ENCODE peak calls at places on chromosomes 11 and 22, in six cellular contexts. H is GM12865, P is lower lobe of right lung, S is choroid plexus epithelial cell, Y is thoracic aorta, K is endothelial cell. F is an unnamed sample.

GRCh38 chr11:952406-953385 is 27.0 kb downstream of the AP2A2 start:
- DNase-seq in S (peak; percentile 67), P (no peak), Y (no peak), H (no peak), K (no peak), F (no peak)

GRCh38 chr11:44764583-44764982 is 37.8 kb downstream of the TSPAN18 start:
- DNase-seq in K (no peak), S (no peak), H (no peak), Y (no peak), P (no peak), F (no peak)

GRCh38 chr11:32794439-32794838 is at the start of gene CCDC73:
- DNase-seq in K (no peak), S (no peak), H (no peak), P (no peak), Y (no peak), F (no peak)

GRCh38 chr11:96384156-96384555 is 5.6 kb downstream of the CCDC82 start:
- DNase-seq in P (no peak), S (no peak), Y (no peak), H (no peak), K (no peak), F (no peak)

GRCh38 chr22:46917702-46918101 is 155.3 kb downstream of the TBC1D22A start:
- DNase-seq in H (no peak), S (no peak), Y (no peak), K (no peak), P (no peak), F (no peak)

GRCh38 chr11:78587446-78587845 is 12.8 kb upstream of the NARS2 start:
- DNase-seq in P (no peak), H (no peak), K (no peak), Y (no peak), S (no peak), F (no peak)

GRCh38 chr11:109597336-109597735 is 175.3 kb downstream of the C11orf87 start:
- DNase-seq in S (no peak), H (no peak), K (no peak), Y (no peak), P (no peak), F (no peak)

GRCh38 chr22:41925783-41926460 is 684 bp downstream of the TNFRSF13C start:
- DNase-seq in H (peak; percentile 88), K (peak; percentile 89), Y (no peak), P (peak; percentile 76), S (peak; percentile 40), F (peak; percentile 63)

GRCh38 chr11:30346068-30346688 is 23.3 kb downstream of the ARL14EP start:
- DNase-seq in Y (no peak), P (no peak), S (peak; percentile 79), K (peak; percentile 22), H (peak; percentile 70), F (peak; percentile 24)

GRCh38 chr22:35596821-35597220 is 20.3 kb downstream of the MB start:
- DNase-seq in Y (no peak), H (no peak), S (no peak), P (no peak), K (no peak), F (no peak)

GRCh38 chr11:67312187-67313021 is 9.1 kb downstream of the SSH3 start:
- DNase-seq in K (no peak), Y (no peak), S (no peak), H (no peak), P (peak; percentile 67), F (no peak)

GRCh38 chr11:66119348-66120133 is 49.5 kb downstream of the PACS1 start:
- DNase-seq in H (no peak), P (no peak), Y (no peak), K (no peak), S (peak; percentile 96), F (no peak)

GRCh38 chr22:41831383-41831782 is 1.5 kb upstream of the SREBF2 start:
- DNase-seq in S (no peak), H (peak; percentile 30), Y (no peak), K (no peak), P (no peak), F (peak; percentile 37)

GRCh38 chr11:61095022-61095421 is 7.3 kb upstream of the CD5 start:
- DNase-seq in P (no peak), S (no peak), K (no peak), Y (no peak), H (peak; percentile 62), F (no peak)

GRCh38 chr11:44628730-44629361 is 63.4 kb downstream of the CD82 start:
- DNase-seq in K (no peak), Y (no peak), P (no peak), S (no peak), H (no peak), F (no peak)

GRCh38 chr11:72413914-72414628 is 20.3 kb downstream of the CLPB start:
- DNase-seq in H (peak; percentile 87), K (peak; percentile 80), P (peak; percentile 91), Y (peak; percentile 60), S (peak; percentile 82), F (peak; percentile 83)

GRCh38 chr22:38788417-38788816 is 5.5 kb downstream of the DNAL4 start:
- DNase-seq in S (peak; percentile 94), K (no peak), Y (peak; percentile 28), P (no peak), H (no peak), F (no peak)

GRCh38 chr11:66004186-66004585 is 1.9 kb downstream of the BANF1 start:
- DNase-seq in S (no peak), P (no peak), H (no peak), K (no peak), Y (no peak), F (no peak)

GRCh38 chr22:38715176-38715764 is 9.5 kb downstream of the GTPBP1 start:
- DNase-seq in P (no peak), K (no peak), H (no peak), Y (no peak), S (no peak), F (no peak)

GRCh38 chr11:126392638-126393023 is 37.1 kb downstream of the ST3GAL4 start:
- DNase-seq in K (no peak), P (no peak), H (no peak), S (no peak), Y (no peak), F (no peak)

GRCh38 chr11:76707293-76707825 is 36.8 kb upstream of the LRRC32 start:
- DNase-seq in Y (no peak), H (no peak), P (no peak), K (no peak), S (no peak), F (no peak)

GRCh38 chr11:1077033-1077416 is 2.4 kb downstream of the MUC2 start:
- DNase-seq in K (no peak), P (peak; percentile 32), S (no peak), H (no peak), Y (no peak), F (no peak)

GRCh38 chr22:36358533-36359171 is 29.1 kb downstream of the MYH9 start:
- DNase-seq in K (no peak), P (no peak), S (peak; percentile 44), Y (no peak), H (no peak), F (no peak)

GRCh38 chr11:35911616-35912165 is 32.2 kb upstream of the LDLRAD3 start:
- DNase-seq in Y (no peak), K (no peak), S (peak; percentile 49), H (peak; percentile 44), P (no peak), F (no peak)

GRCh38 chr11:5366856-5367255 is 15.5 kb downstream of the OR51B6 start:
- DNase-seq in S (no peak), P (no peak), H (no peak), K (no peak), Y (no peak), F (no peak)

GRCh38 chr11:5367461-5368074 is 16.0 kb upstream of the OR51M1 start:
- DNase-seq in Y (no peak), S (peak; percentile 77), K (no peak), H (no peak), P (no peak), F (no peak)

GRCh38 chr11:5368502-5369043 is 15.0 kb upstream of the OR51M1 start:
- DNase-seq in H (no peak), S (no peak), P (no peak), K (no peak), Y (no peak), F (no peak)

GRCh38 chr11:5364214-5364613 is 12.9 kb downstream of the OR51B6 start:
- DNase-seq in Y (no peak), S (peak; percentile 91), P (no peak), K (no peak), H (no peak), F (no peak)

GRCh38 chr11:5369793-5370192 is 13.8 kb upstream of the OR51M1 start:
- DNase-seq in H (peak; percentile 12), S (peak; percentile 88), P (no peak), Y (no peak), K (peak; percentile 26), F (peak; percentile 17)
- TF ChIP-seq CTCF in H (peak; percentile 28), S (peak; percentile 83), P (no peak), Y (no peak), K (no peak), F (peak; percentile 32)

DNA sequence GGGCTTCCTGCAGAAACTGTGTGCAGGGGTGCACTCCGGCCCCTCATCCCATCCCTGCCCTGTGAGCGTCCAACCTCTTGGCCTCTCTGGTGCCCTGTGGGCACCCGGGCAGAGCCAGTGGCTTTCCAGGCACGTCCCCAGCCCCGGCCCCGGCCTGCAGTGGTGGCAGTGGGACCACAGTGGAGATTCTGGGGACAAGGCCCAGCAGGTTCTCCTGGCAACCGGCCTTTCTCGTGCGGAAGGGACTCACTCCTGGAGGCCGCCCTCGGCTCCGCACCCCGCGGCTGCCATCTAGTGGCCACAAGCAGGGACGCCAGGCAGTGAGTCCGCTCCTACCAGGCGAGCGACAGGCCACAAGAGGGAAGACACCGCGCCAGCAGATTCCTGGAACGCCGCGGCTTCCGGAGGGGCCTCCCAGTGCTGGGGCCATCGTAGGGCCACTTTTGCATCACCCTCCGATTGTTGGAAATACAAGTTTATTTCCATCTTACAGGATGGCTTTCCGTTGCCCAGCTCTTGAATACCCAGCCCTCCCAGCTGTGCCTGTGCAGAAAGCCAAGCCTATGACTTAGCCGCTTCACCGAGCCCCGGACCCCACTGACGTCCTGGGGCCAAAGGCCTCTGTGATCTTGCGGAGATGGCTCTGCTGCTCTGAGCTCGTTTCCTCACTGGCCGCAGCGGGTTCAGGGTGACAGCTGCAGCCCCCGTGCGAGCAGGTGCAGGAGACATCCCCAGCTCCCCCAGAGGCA is 357.3 kb downstream of the CTTN start:
- DNase-seq in S (peak; percentile 71), Y (peak; percentile 4), K (peak; percentile 86), P (peak; percentile 82), H (peak; percentile 62), F (peak; percentile 91)
- TF ChIP-seq CTCF in S (peak; percentile 87), Y (peak; percentile 74), K (peak; percentile 96), P (peak; percentile 97), H (peak; percentile 90), F (peak; percentile 97)

GRCh38 chr11:45805305-45806071 is 539 bp downstream of the SLC35C1 start:
- DNase-seq in H (peak; percentile 23), S (peak; percentile 78), Y (no peak), P (peak; percentile 55), K (peak; percentile 45), F (no peak)
- TF ChIP-seq CTCF in H (no peak), S (peak; percentile 1), Y (no peak), P (no peak), K (peak; percentile 25), F (no peak)

DNA sequence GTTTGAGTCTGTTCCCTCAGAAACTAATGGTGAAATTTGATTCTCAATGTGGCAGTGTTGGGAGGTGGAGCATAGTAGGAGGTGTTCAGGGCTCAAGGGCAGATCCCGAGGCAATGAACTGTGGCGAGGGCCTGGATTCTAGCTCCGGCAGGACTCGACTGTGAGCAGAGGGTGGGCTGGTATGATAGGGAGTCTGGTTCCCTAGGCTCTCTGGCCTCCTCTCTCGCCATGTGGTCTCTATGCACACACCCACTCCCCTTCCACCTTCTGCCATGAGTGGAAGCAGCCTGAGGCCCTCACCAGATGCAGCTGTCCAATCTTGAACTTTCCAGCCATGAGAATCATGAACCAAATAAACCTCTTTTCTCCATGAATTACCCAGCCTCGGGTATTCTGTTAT is 32.3 kb downstream of the ATP6V1E1 start:
- DNase-seq in P (no peak), K (no peak), S (no peak), Y (no peak), H (no peak), F (no peak)
- TF ChIP-seq CTCF in P (no peak), K (no peak), S (no peak), Y (no peak), H (no peak), F (no peak)